ENCODE peak calls at places on chromosomes 1 and 21, in five cellular contexts. One of them, this sample, is unnamed.

GRCh38 chr1:225812488-225813249 is 2.7 kb downstream of the EPHX1 start:
- DNase-seq in NCI-H460: no peak
- DNase-seq in aorta: no peak
- DNase-seq in mucosa of gallbladder: no peak
- DNase-seq in AG10803: peak
- DNase-seq in this sample: no peak

GRCh38 chr1:207811920-207812720 is 60.3 kb downstream of the CD46 start:
- DNase-seq in NCI-H460: peak
- DNase-seq in aorta: peak
- DNase-seq in mucosa of gallbladder: peak
- DNase-seq in AG10803: no peak
- DNase-seq in this sample: peak

GRCh38 chr1:89519779-89520358 is 4.8 kb upstream of the LRRC8B start:
- DNase-seq in NCI-H460: no peak
- DNase-seq in aorta: no peak
- DNase-seq in mucosa of gallbladder: no peak
- DNase-seq in AG10803: peak
- DNase-seq in this sample: peak

GRCh38 chr1:218463194-218464156 is 118.3 kb downstream of the TGFB2 start:
- DNase-seq in NCI-H460: peak
- DNase-seq in aorta: peak
- DNase-seq in mucosa of gallbladder: peak
- DNase-seq in AG10803: peak
- DNase-seq in this sample: peak

GRCh38 chr1:246815693-246816270 is 91.6 kb downstream of the SCCPDH start:
- DNase-seq in NCI-H460: no peak
- DNase-seq in aorta: no peak
- DNase-seq in mucosa of gallbladder: no peak
- DNase-seq in AG10803: no peak
- DNase-seq in this sample: no peak

GRCh38 chr1:39047374-39048229 is 21.5 kb downstream of the NDUFS5 start:
- DNase-seq in NCI-H460: no peak
- DNase-seq in aorta: peak
- DNase-seq in mucosa of gallbladder: no peak
- DNase-seq in AG10803: peak
- DNase-seq in this sample: peak

GRCh38 chr1:70231474-70231873 is 10.3 kb downstream of the SRSF11 start:
- DNase-seq in NCI-H460: no peak
- DNase-seq in aorta: no peak
- DNase-seq in mucosa of gallbladder: no peak
- DNase-seq in AG10803: no peak
- DNase-seq in this sample: no peak

GRCh38 chr21:34670220-34670961 is 1.6 kb downstream of the CLIC6 start:
- DNase-seq in NCI-H460: no peak
- DNase-seq in aorta: no peak
- DNase-seq in mucosa of gallbladder: no peak
- DNase-seq in AG10803: no peak
- DNase-seq in this sample: peak

GRCh38 chr1:35288761-35289160 is 20.3 kb downstream of the ZMYM4 start:
- DNase-seq in NCI-H460: no peak
- DNase-seq in aorta: no peak
- DNase-seq in mucosa of gallbladder: no peak
- DNase-seq in AG10803: peak
- DNase-seq in this sample: no peak

GRCh38 chr1:119316870-119317416 is 51.6 kb upstream of the HAO2 start:
- DNase-seq in NCI-H460: no peak
- DNase-seq in aorta: no peak
- DNase-seq in mucosa of gallbladder: no peak
- DNase-seq in AG10803: peak
- DNase-seq in this sample: no peak

GRCh38 chr1:933603-933940 is 9.8 kb downstream of the SAMD11 start:
- DNase-seq in NCI-H460: no peak
- DNase-seq in aorta: no peak
- DNase-seq in mucosa of gallbladder: no peak
- DNase-seq in AG10803: no peak
- DNase-seq in this sample: no peak

GRCh38 chr1:22332795-22333499 is 118.7 kb upstream of the ZBTB40 start:
- DNase-seq in NCI-H460: peak
- DNase-seq in aorta: no peak
- DNase-seq in mucosa of gallbladder: no peak
- DNase-seq in AG10803: no peak
- DNase-seq in this sample: no peak

GRCh38 chr1:86866665-86867064 is 47.3 kb downstream of the SELENOF start:
- DNase-seq in NCI-H460: no peak
- DNase-seq in aorta: no peak
- DNase-seq in mucosa of gallbladder: no peak
- DNase-seq in AG10803: peak
- DNase-seq in this sample: peak